ENCODE peak calls at places on chromosomes 12 and 14, in six cellular contexts. R is body of pancreas; X is activated CD4-positive, alpha-beta T cell treated with anti-CD3 and anti-CD28 coated beads for 36 hours; G is left cardiac atrium; E is CD4-positive, CD25-positive, alpha-beta regulatory T cell; W is naive thymus-derived CD4-positive, alpha-beta T cell. B is an unnamed sample.

GRCh38 chr14:52272375-52272774 is 4.9 kb downstream of the PTGDR start:
- ATAC-seq in R (no peak), X (peak; percentile 27), G (no peak), E (no peak), W (peak; percentile 64), B (no peak)

GRCh38 chr12:93033948-93034347 is 104.9 kb upstream of the EEA1 start:
- ATAC-seq in R (no peak), X (no peak), G (no peak), E (no peak), W (no peak), B (no peak)

GRCh38 chr12:106919910-106920544 is 35.7 kb upstream of the TMEM263 start:
- ATAC-seq in R (peak; percentile 53), X (no peak), G (peak; percentile 40), E (no peak), W (peak; percentile 60), B (no peak)

GRCh38 chr12:51817027-51817953 is 31.2 kb downstream of the FIGNL2 start:
- ATAC-seq in R (no peak), X (no peak), G (no peak), E (no peak), W (no peak), B (no peak)

GRCh38 chr14:76868453-76869170 is 42.4 kb downstream of the LRRC74A start:
- ATAC-seq in R (no peak), X (no peak), G (no peak), E (no peak), W (no peak), B (no peak)

GRCh38 chr14:99677231-99677891 is 6.7 kb upstream of the CYP46A1 start:
- ATAC-seq in R (no peak), X (no peak), G (peak; percentile 60), E (no peak), W (no peak), B (no peak)

GRCh38 chr12:7042847-7043246 is 17.7 kb upstream of the C1S start:
- ATAC-seq in R (peak; percentile 97), X (no peak), G (peak; percentile 82), E (no peak), W (peak; percentile 40), B (no peak)

GRCh38 chr14:61145258-61145902 is 135.8 kb downstream of the TMEM30B start:
- ATAC-seq in R (no peak), X (no peak), G (peak; percentile 58), E (no peak), W (no peak), B (no peak)

GRCh38 chr14:70073924-70074566 is 114.7 kb downstream of the SLC8A3 start:
- ATAC-seq in R (peak; percentile 85), X (peak; percentile 73), G (peak; percentile 79), E (no peak), W (no peak), B (peak; percentile 52)

GRCh38 chr14:32622742-32623141 is 293.6 kb downstream of the AKAP6 start:
- ATAC-seq in R (no peak), X (no peak), G (no peak), E (no peak), W (no peak), B (peak; percentile 45)

GRCh38 chr12:55797068-55797467 is 20.5 kb downstream of the SARNP start:
- ATAC-seq in R (no peak), X (no peak), G (peak; percentile 27), E (no peak), W (peak; percentile 44), B (no peak)

GRCh38 chr12:89669197-89669596 is 39.4 kb downstream of the ATP2B1 start:
- ATAC-seq in R (no peak), X (no peak), G (no peak), E (no peak), W (no peak), B (no peak)

GRCh38 chr14:102811254-102811963 is 34.2 kb downstream of the TRAF3 start:
- ATAC-seq in R (no peak), X (peak; percentile 21), G (no peak), E (peak; percentile 29), W (no peak), B (no peak)

GRCh38 chr14:54651018-54651351 is 84.1 kb downstream of the SAMD4A start:
- ATAC-seq in R (no peak), X (no peak), G (no peak), E (no peak), W (no peak), B (no peak)

GRCh38 chr12:116184766-116185165 is 92.7 kb downstream of the MED13L start:
- ATAC-seq in R (no peak), X (no peak), G (no peak), E (no peak), W (no peak), B (no peak)

GRCh38 chr12:104886418-104887401 is 71.4 kb downstream of the SLC41A2 start:
- ATAC-seq in R (no peak), X (no peak), G (no peak), E (no peak), W (no peak), B (no peak)

GRCh38 chr12:109963743-109964429 is 32.3 kb downstream of the GIT2 start:
- ATAC-seq in R (peak; percentile 80), X (no peak), G (peak; percentile 93), E (no peak), W (no peak), B (no peak)

GRCh38 chr12:24479131-24479530 is 469.8 kb downstream of the BCAT1 start:
- ATAC-seq in R (no peak), X (no peak), G (no peak), E (no peak), W (no peak), B (no peak)

GRCh38 chr12:116354534-116354933 is 77.0 kb upstream of the MED13L start:
- ATAC-seq in R (no peak), X (no peak), G (no peak), E (no peak), W (no peak), B (no peak)

GRCh38 chr12:120262852-120263724 is 2.4 kb downstream of the PXN start:
- ATAC-seq in R (no peak), X (no peak), G (peak; percentile 19), E (no peak), W (no peak), B (no peak)

GRCh38 chr12:124002021-124002640 is 29.1 kb downstream of the ZNF664 start:
- ATAC-seq in R (no peak), X (no peak), G (peak; percentile 36), E (no peak), W (no peak), B (no peak)

GRCh38 chr14:59576332-59577294 is at the start of gene CCDC175:
- ATAC-seq in R (peak; percentile 98), X (peak; percentile 99), G (peak; percentile 98), E (peak; percentile 89), W (peak; percentile 98), B (peak; percentile 90)

GRCh38 chr12:29610473-29611174 is 113.1 kb upstream of the OVCH1 start:
- ATAC-seq in R (no peak), X (no peak), G (peak; percentile 37), E (no peak), W (no peak), B (no peak)

GRCh38 chr12:128259556-128260070 is 7.4 kb upstream of the TMEM132C start:
- ATAC-seq in R (peak; percentile 52), X (no peak), G (peak; percentile 40), E (no peak), W (no peak), B (no peak)

B was measured in stimulated activated memory B cell treated with anti-CD40 and anti-IgM and Interleukin-4, amounts not matched to agents 10 μg/mL and 1 μg/mL and 100 μg/mL, for 72 hours.